ENCODE peak calls at places on chromosomes 13 and 19, in six cellular contexts. Z, U, T, C, D and Q are unnamed samples. For H3K79me1, the result is how much of the 10 kb centered on the place peaks cover.

GRCh38 chr13:106337096-106337495 is 198.4 kb downstream of the EFNB2 start:
- DNase-seq in Z (no peak), C (no peak), U (no peak), T (no peak), D (no peak), Q (peak)

GRCh38 chr13:25203256-25203794 is 31.2 kb upstream of the AMER2 start:
- DNase-seq in T (no peak), Z (no peak), C (peak), U (no peak), D (no peak), Q (no peak)

GRCh38 chr13:113942591-113943103 is 31.2 kb downstream of the C13orf46 start:
- DNase-seq in C (no peak), Z (no peak), T (no peak), D (no peak), U (no peak), Q (no peak)

GRCh38 chr13:84925443-84925842 is 873.8 kb downstream of the SLITRK6 start:
- DNase-seq in U (no peak), Z (no peak), C (no peak), T (no peak), D (no peak), Q (peak)

GRCh38 chr13:109665211-109665610 is 121.2 kb downstream of the IRS2 start:
- DNase-seq in D (no peak), U (no peak), Z (no peak), T (no peak), C (no peak), Q (no peak)

GRCh38 chr19:815079-815774 is 6.5 kb downstream of the PLPPR3 start:
- DNase-seq in C (no peak), Z (no peak), U (no peak), D (no peak), T (no peak), Q (no peak)

GRCh38 chr13:99376132-99376531 is 68.9 kb upstream of the GPR183 start:
- DNase-seq in Z (peak), C (no peak), T (no peak), U (no peak), D (no peak), Q (no peak)

GRCh38 chr19:23055946-23056345 is 53.0 kb upstream of the ZNF728 start:
- DNase-seq in D (no peak), T (no peak), C (no peak), U (no peak), Z (peak), Q (no peak)

GRCh38 chr13:24032252-24032651 is 128.3 kb upstream of the SPATA13 start:
- DNase-seq in U (no peak), D (no peak), C (no peak), T (no peak), Z (no peak), Q (peak)

GRCh38 chr13:89930861-89931260 is 1416.6 kb upstream of the MIR17HG start:
- DNase-seq in C (peak), U (no peak), T (no peak), Z (no peak), D (no peak), Q (no peak)

GRCh38 chr13:110629735-110630134 is 14.4 kb downstream of the NAXD start:
- DNase-seq in C (no peak), T (no peak), D (no peak), Z (no peak), U (no peak), Q (no peak)

GRCh38 chr13:44573790-44574465 is 2.2 kb downstream of the TSC22D1 start:
- DNase-seq in U (no peak), Z (peak), C (peak), T (peak), D (no peak), Q (peak)

GRCh38 chr13:108962652-108963051 is 333.2 kb downstream of the MYO16 start:
- DNase-seq in Z (no peak), T (no peak), C (no peak), U (no peak), D (no peak), Q (no peak)

DNA sequence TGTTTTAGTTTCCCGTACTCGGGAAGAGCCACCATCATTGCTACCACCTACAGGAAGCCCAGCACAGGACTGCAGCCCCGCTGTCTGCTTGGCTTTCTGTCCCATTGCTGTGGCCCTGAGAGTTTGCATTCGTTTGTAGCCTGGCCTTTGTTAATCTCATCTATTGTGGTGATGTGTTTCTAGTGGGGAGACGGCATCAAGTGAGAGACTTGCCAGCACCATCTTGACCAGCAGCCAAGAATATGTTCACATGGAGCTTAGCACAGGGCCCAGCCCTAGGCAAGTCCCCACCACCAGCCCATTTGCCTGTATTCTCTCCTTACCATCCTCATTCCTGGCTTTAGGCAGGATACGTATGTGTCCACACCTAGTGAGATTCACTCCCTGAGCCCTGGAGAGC is 17.3 kb upstream of the OVOL3 start:
- DNase-seq in U (no peak), Z (no peak), T (no peak), D (no peak), C (no peak), Q (no peak)
- H3K79me1 ChIP-seq in U (under half), Z (under half), T (under half), D (under half), C (under half), Q (under half)

GRCh38 chr19:2793577-2793976 is 8.3 kb downstream of the THOP1 start:
- DNase-seq in D (no peak), U (no peak), C (no peak), T (no peak), Z (no peak), Q (no peak)
- H3K79me1 ChIP-seq in D (under half), U (under half), C (under half), T (under half), Z (under half), Q (under half)

DNA sequence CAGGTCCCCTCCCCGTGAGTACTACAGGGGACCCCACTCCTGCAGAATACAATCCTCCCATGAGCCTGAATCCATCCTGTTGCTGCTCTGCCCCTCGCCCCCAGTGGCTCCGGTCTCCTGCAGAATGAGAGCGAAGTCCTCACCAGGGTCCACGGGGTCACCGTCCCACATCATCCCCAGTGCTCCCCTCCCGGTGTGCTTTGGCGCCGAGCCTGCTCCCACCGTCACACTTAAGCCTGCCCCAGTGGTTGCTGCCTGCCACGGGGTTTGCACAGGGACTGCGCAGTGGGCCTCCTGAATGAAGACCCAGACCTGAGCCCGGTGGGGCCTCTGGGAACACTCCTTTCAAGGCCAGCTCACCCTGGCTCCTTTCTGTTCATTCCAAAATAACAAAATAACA is 30.5 kb downstream of the NKPD1 start:
- DNase-seq in D (no peak), Z (no peak), U (no peak), T (no peak), C (no peak), Q (no peak)
- H3K79me1 ChIP-seq in D (under half), Z (under half), U (under half), T (under half), C (under half), Q (half or more)

GRCh38 chr19:39350156-39350555 is 7.9 kb downstream of the SAMD4B start:
- DNase-seq in C (no peak), Z (no peak), D (no peak), U (no peak), T (no peak), Q (no peak)
- H3K79me1 ChIP-seq in C (under half), Z (under half), D (under half), U (under half), T (under half), Q (under half)

GRCh38 chr19:56091066-56091490 is 30.0 kb downstream of the ZNF787 start:
- DNase-seq in Z (peak), U (no peak), T (no peak), C (no peak), D (no peak), Q (peak)

GRCh38 chr19:56086671-56087430 is 34.2 kb downstream of the ZNF787 start:
- DNase-seq in C (no peak), U (no peak), D (no peak), Z (no peak), T (no peak), Q (no peak)

GRCh38 chr19:56087647-56088346 is 33.3 kb downstream of the ZNF787 start:
- DNase-seq in T (no peak), C (no peak), D (no peak), U (no peak), Z (no peak), Q (no peak)

GRCh38 chr19:56089344-56089743 is 31.8 kb downstream of the ZNF787 start:
- DNase-seq in U (no peak), T (no peak), C (no peak), Z (no peak), D (no peak), Q (no peak)

DNA sequence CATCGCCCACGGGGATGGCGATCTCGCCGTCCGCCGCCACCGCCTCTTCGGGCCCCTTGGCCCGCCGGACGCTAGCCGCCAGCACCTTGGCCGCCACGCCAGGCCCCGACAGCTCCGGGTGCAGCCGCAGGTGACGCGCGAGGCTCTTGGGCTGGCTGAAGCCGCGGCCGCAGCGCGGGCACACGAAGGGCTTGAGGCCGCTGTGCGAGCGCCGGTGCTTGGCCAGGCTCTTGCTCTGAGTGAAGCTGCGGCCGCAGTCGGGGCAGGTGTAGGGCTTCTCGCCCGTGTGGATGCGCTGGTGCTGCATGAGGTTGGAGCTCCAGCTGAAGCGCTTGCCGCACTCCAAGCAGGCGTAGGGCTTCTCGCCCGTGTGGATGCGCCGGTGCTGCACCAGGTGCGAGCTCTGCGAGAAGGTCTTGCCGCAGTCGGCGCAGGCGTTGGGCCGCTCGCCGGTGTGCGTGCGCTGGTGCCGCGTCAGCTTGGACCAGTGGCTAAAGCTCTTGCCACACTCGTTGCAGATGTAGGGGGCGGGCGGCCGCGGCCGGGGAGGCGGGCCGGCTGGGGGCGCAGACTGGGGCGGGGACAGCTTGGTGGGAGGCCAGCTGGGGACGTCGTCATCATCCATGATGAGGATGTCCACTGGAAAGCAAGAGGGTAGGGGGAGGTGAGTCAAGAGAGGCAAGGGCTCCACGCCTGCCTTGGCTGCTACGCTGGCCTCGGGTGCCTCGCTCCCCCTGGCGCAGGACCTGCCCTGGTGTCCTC is 32.5 kb downstream of the ZNF787 start:
- DNase-seq in T (no peak), C (no peak), Z (no peak), D (no peak), U (no peak), Q (no peak)
- H3K79me1 ChIP-seq in T (under half), C (under half), Z (under half), D (under half), U (under half), Q (under half)

GRCh38 chr19:4303778-4304508 is 455 bp upstream of the FSD1 start:
- DNase-seq in D (no peak), U (no peak), T (no peak), C (no peak), Z (no peak), Q (no peak)
- H3K79me1 ChIP-seq in D (under half), U (under half), T (under half), C (under half), Z (under half), Q (under half)

GRCh38 chr19:45112111-45112827 is 19.3 kb downstream of the PPP1R37 start:
- DNase-seq in C (no peak), T (no peak), Z (peak), U (no peak), D (no peak), Q (no peak)

GRCh38 chr19:45115809-45116615 is 23.0 kb downstream of the PPP1R37 start:
- DNase-seq in T (no peak), Z (no peak), U (no peak), D (no peak), C (no peak), Q (no peak)

GRCh38 chr19:45117167-45117594 is 24.2 kb downstream of the PPP1R37 start:
- DNase-seq in Z (no peak), D (no peak), U (no peak), C (no peak), T (no peak), Q (peak)

GRCh38 chr19:45113628-45114027 is 20.6 kb downstream of the PPP1R37 start:
- DNase-seq in U (no peak), Z (no peak), D (no peak), T (no peak), C (no peak), Q (no peak)

DNA sequence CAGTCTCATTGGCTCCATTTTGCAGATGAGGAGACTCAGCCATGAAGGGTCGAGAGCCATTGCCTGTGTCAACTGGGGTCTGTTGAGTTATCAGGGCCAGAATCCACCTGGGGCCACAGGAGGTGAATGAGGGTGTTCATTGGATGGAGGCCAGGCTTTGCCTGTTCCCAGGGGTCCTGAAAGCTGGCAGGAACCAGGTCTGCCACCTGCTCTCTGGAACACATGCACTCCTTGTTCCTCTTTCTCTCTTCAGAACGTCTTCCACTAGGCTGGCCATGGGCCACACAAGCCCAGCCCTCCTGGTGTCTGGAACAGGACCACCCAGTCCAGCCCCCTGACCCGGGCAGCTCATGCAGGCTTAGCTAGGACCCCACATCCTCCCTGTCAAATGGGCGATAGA is 21.1 kb downstream of the PPP1R37 start:
- DNase-seq in Z (no peak), C (no peak), D (no peak), U (no peak), T (no peak), Q (no peak)
- H3K79me1 ChIP-seq in Z (under half), C (under half), D (under half), U (under half), T (under half), Q (half or more)

GRCh38 chr19:2761309-2761677 is 21.5 kb upstream of the SLC39A3 start:
- DNase-seq in D (no peak), Z (no peak), U (no peak), T (no peak), C (no peak), Q (no peak)

GRCh38 chr19:2761876-2762782 is 20.9 kb downstream of the SGTA start:
- DNase-seq in C (no peak), U (no peak), Z (no peak), D (no peak), T (no peak), Q (no peak)

GRCh38 chr19:2759392-2759791 is 19.6 kb upstream of the SLC39A3 start:
- DNase-seq in D (no peak), Z (no peak), U (no peak), T (no peak), C (no peak), Q (no peak)

GRCh38 chr19:2758601-2759313 is 18.9 kb upstream of the SLC39A3 start:
- DNase-seq in T (no peak), D (no peak), Z (no peak), C (no peak), U (no peak), Q (no peak)

GRCh38 chr19:2759965-2760364 is 20.1 kb upstream of the SLC39A3 start:
- DNase-seq in C (no peak), Z (no peak), U (no peak), T (no peak), D (no peak), Q (no peak)
- H3K79me1 ChIP-seq in C (under half), Z (under half), U (under half), T (under half), D (under half), Q (under half)

DNA sequence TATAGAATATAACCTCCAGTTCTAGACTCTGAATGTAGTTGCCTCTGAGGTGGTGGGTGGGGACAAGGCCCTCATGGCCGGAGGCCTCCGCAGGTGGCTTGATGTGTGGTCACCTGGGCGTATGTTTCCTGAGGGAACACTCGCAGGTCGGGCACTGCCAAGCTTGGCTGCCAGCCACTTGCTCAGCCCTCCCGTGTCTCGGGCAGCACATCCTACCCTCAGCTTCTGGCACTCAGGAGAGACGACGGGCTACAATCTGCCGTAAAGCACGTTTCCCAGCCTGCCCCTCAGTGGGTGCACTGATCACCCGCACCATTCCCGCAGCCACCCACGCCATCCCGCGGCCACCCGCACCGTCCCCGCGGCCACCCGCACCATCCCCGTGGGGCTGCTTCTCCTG is 15.2 kb downstream of the THOP1 start:
- DNase-seq in U (no peak), T (no peak), C (no peak), Z (no peak), D (no peak), Q (no peak)
- H3K79me1 ChIP-seq in U (under half), T (under half), C (under half), Z (under half), D (under half), Q (under half)

GRCh38 chr13:112671359-112671758 is 18.5 kb upstream of the ATP11A start:
- DNase-seq in Z (no peak), C (no peak), D (no peak), T (no peak), U (no peak), Q (no peak)
- H3K79me1 ChIP-seq in Z (under half), C (under half), D (under half), T (under half), U (under half), Q (under half)